ENCODE peak calls at places on chromosomes 5 and 9, in seven cellular contexts. N is cardiac muscle cell; C is OCI-LY7; G is mesenchymal stem cell; H is CD8-positive, alpha-beta memory T cell; K is lung; X is aorta. M is an unnamed sample.

GRCh38 chr9:995776-996175 is 19.3 kb downstream of the DMRT3 start:
- DNase-seq in N (no peak), C (no peak), G (no peak), H (no peak), K (no peak), X (no peak), M (no peak)

GRCh38 chr9:36594228-36594627 is 21.5 kb downstream of the MELK start:
- DNase-seq in N (no peak), C (no peak), G (no peak), H (no peak), K (no peak), X (no peak), M (no peak)

GRCh38 chr5:170117736-170118135 is 12.0 kb downstream of the FOXI1 start:
- DNase-seq in N (no peak), C (no peak), G (no peak), H (no peak), K (no peak), X (no peak), M (no peak)

GRCh38 chr9:24502548-24502947 is 43.1 kb downstream of the IZUMO3 start:
- DNase-seq in N (no peak), C (no peak), G (no peak), H (no peak), K (no peak), X (no peak), M (no peak)

GRCh38 chr9:16928179-16928945 is 57.9 kb upstream of the BNC2 start:
- DNase-seq in N (no peak), C (no peak), G (peak; percentile 33), H (no peak), K (no peak), X (no peak), M (no peak)

GRCh38 chr5:140794594-140795258 is at the start of gene PCDHA2:
- DNase-seq in N (peak; percentile 60), C (no peak), G (peak; percentile 73), H (no peak), K (no peak), X (no peak), M (no peak)

GRCh38 chr5:78533356-78533755 is 115.2 kb downstream of the LHFPL2 start:
- DNase-seq in N (no peak), C (peak; percentile 64), G (peak; percentile 51), H (no peak), K (no peak), X (no peak), M (peak; percentile 42)

GRCh38 chr5:58246521-58246944 is 213.4 kb downstream of the PLK2 start:
- DNase-seq in N (no peak), C (no peak), G (peak; percentile 53), H (no peak), K (no peak), X (no peak), M (no peak)

GRCh38 chr5:52853573-52854163 is 66.0 kb downstream of the ITGA1 start:
- DNase-seq in N (no peak), C (no peak), G (no peak), H (no peak), K (no peak), X (no peak), M (no peak)

GRCh38 chr5:56852228-56853000 is 37.1 kb downstream of the MAP3K1 start:
- DNase-seq in N (no peak), C (no peak), G (peak; percentile 83), H (no peak), K (no peak), X (no peak), M (no peak)
- H3K4me3 ChIP-seq in N (no peak overlapping the region), C (no peak overlapping the region), G (no peak overlapping the region), H (peak overlapping the region; percentile 3), K (no peak overlapping the region), X (no peak overlapping the region), M (no peak overlapping the region)

DNA sequence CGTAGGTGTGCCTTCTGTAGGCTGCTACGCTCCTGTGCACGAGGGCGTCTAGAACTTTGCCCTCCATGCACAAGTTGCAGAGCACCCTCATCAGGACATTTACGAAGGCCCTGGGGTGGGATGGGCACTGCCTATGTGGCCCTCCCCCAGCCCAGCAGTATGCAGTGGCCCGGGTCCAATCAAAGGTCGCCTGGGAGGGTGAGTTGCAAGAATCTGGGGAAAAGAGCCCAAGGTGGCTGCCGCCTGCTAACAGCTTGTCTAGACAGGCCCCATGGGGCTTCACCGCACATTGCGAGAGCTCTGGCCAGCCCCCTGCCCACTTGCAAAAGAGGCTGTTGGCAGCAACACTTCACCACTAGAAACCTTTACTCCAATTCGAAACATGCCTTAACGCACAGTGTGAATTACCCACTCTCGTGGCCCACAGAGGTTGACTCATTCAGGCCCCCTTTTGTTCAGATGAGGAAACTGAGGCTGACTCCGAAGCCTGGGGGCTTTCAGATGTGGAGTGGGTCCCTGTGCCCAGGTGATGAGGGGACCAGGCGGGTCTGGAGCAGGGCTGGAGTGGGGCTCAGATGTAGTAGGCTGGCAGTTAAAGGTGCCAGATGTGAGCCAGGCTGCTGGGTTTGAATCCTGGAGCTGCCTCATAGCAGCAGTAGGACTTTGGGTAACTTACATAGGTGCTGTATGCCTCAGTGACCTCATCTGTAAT is 31.8 kb upstream of the IL17B start:
- DNase-seq in N (no peak), C (no peak), G (no peak), H (no peak), K (no peak), X (peak; percentile 78), M (no peak)
- H3K4me3 ChIP-seq in N (no peak overlapping the region), C (no peak overlapping the region), G (no peak overlapping the region), H (no peak overlapping the region), K (peak overlapping the region; percentile 39), X (peak overlapping the region; percentile 97), M (no peak overlapping the region)

GRCh38 chr5:67153292-67153691 is 43.3 kb downstream of the CD180 start:
- DNase-seq in N (no peak), C (no peak), G (no peak), H (no peak), K (no peak), X (no peak), M (no peak)

GRCh38 chr5:67156976-67157583 is 39.5 kb downstream of the CD180 start:
- DNase-seq in N (peak; percentile 28), C (peak; percentile 68), G (peak; percentile 38), H (peak; percentile 68), K (no peak), X (no peak), M (peak; percentile 17)

GRCh38 chr5:67152400-67152799 is 44.2 kb downstream of the CD180 start:
- DNase-seq in N (no peak), C (no peak), G (no peak), H (no peak), K (no peak), X (no peak), M (no peak)

GRCh38 chr5:67149933-67150523 is 46.6 kb downstream of the CD180 start:
- DNase-seq in N (no peak), C (no peak), G (peak; percentile 48), H (no peak), K (no peak), X (no peak), M (no peak)

GRCh38 chr5:67154518-67155206 is 41.9 kb downstream of the CD180 start:
- DNase-seq in N (no peak), C (no peak), G (no peak), H (no peak), K (no peak), X (no peak), M (no peak)
- H3K4me3 ChIP-seq in N (no peak overlapping the region), C (no peak overlapping the region), G (no peak overlapping the region), H (no peak overlapping the region), K (no peak overlapping the region), X (no peak overlapping the region), M (no peak overlapping the region)

GRCh38 chr5:17219006-17219422 is 1.6 kb downstream of the BASP1 start:
- DNase-seq in N (peak; percentile 47), C (peak; percentile 67), G (peak; percentile 48), H (no peak), K (no peak), X (peak; percentile 77), M (no peak)

GRCh38 chr5:17217421-17218352 is at the start of gene BASP1:
- DNase-seq in N (peak; percentile 91), C (peak; percentile 85), G (peak; percentile 85), H (no peak), K (peak; percentile 66), X (peak; percentile 97), M (no peak)

GRCh38 chr5:17216974-17217325 is 481 bp upstream of the BASP1 start:
- DNase-seq in N (peak; percentile 78), C (peak; percentile 35), G (peak; percentile 77), H (no peak), K (peak; percentile 30), X (peak; percentile 84), M (no peak)

GRCh38 chr5:17219431-17219830 is 2.0 kb downstream of the BASP1 start:
- DNase-seq in N (no peak), C (no peak), G (no peak), H (no peak), K (no peak), X (no peak), M (no peak)

GRCh38 chr5:17218353-17219005 is 1.0 kb downstream of the BASP1 start:
- DNase-seq in N (peak; percentile 67), C (peak; percentile 58), G (peak; percentile 84), H (no peak), K (no peak), X (peak; percentile 83), M (no peak)
- H3K4me3 ChIP-seq in N (peak overlapping the region; percentile 80), C (peak overlapping the region; percentile 96), G (peak overlapping the region; percentile 86), H (no peak overlapping the region), K (peak overlapping the region; percentile 73), X (peak overlapping the region; percentile 72), M (no peak overlapping the region)

GRCh38 chr9:94666364-94667099 is 27.2 kb upstream of the FBP1 start:
- DNase-seq in N (no peak), C (no peak), G (no peak), H (no peak), K (no peak), X (no peak), M (no peak)

GRCh38 chr9:94672811-94673487 is 33.6 kb upstream of the FBP1 start:
- DNase-seq in N (no peak), C (no peak), G (peak; percentile 59), H (no peak), K (no peak), X (no peak), M (no peak)

GRCh38 chr9:94665606-94666005 is 26.3 kb upstream of the FBP1 start:
- DNase-seq in N (no peak), C (no peak), G (no peak), H (no peak), K (no peak), X (no peak), M (no peak)

GRCh38 chr9:94663139-94663538 is 23.8 kb upstream of the FBP1 start:
- DNase-seq in N (no peak), C (no peak), G (no peak), H (no peak), K (no peak), X (no peak), M (no peak)

GRCh38 chr9:94668424-94668916 is 29.2 kb upstream of the FBP1 start:
- DNase-seq in N (no peak), C (no peak), G (no peak), H (no peak), K (no peak), X (no peak), M (no peak)
- H3K4me3 ChIP-seq in N (no peak overlapping the region), C (no peak overlapping the region), G (no peak overlapping the region), H (no peak overlapping the region), K (no peak overlapping the region), X (no peak overlapping the region), M (peak overlapping the region; percentile 66)

DNA sequence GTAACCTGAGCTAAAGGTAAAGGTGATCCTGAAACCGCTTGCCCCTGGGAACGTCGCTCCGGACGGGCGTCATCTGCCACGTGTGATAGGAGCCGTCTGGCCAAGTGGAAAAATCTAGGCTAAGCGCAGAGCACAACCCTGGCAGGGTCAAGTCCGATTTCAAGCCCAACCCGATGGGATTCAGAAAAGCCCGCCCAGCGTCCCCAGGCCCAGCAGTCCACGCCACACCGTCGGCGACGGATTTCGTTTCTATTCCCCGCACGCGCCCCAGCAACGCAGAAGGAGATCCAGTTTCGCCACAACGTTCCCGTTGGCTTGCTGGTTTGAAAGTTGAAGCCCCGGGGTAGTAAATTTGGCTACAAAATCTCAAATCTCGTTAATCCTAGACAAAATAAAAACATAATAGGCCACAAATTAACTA is 32.4 kb upstream of the NFIB start:
- DNase-seq in N (no peak), C (no peak), G (peak; percentile 10), H (no peak), K (no peak), X (no peak), M (no peak)
- H3K4me3 ChIP-seq in N (peak overlapping the region; percentile 37), C (no peak overlapping the region), G (peak overlapping the region; percentile 73), H (no peak overlapping the region), K (no peak overlapping the region), X (no peak overlapping the region), M (no peak overlapping the region)

M was measured in Jurkat, Clone E6-1.